ENCODE peak calls at places on chromosome 1, in ten cellular contexts. Y is islet precursor cell; J is neural crest cell; S is activated effector memory CD4-positive, alpha-beta T cell treated with Interleukin-2 at 50 U/mL for 16 hours; B is astrocyte of the spinal cord; N is NCI-H1417 treated with DMSO at 0.1 percent for 48 hours; R is HT1080; P is nucleus accumbens; F is Peyer's patch; L is NCI-H1092 treated with DMSO at 0.1 percent for 48 hours. D is an unnamed sample.

GRCh38 chr1:218266356-218266755 is 18.7 kb upstream of the RRP15 start:
- DNase-seq in Y (peak; percentile 52), J (no peak), S (no peak), B (no peak), N (no peak), R (peak; percentile 71), P (no peak), F (no peak), L (no peak), D (no peak)

GRCh38 chr1:235090406-235091069 is 38.1 kb downstream of the TOMM20 start:
- DNase-seq in Y (peak; percentile 96), J (no peak), S (no peak), B (peak; percentile 54), N (no peak), R (no peak), P (no peak), F (no peak), L (no peak), D (peak; percentile 34)

GRCh38 chr1:147264158-147264768 is 21.8 kb downstream of the CHD1L start:
- DNase-seq in Y (no peak), J (no peak), S (no peak), B (peak; percentile 62), N (no peak), R (peak; percentile 73), P (no peak), F (no peak), L (no peak), D (no peak)

GRCh38 chr1:52204696-52205095 is 62.8 kb downstream of the ZFYVE9 start:
- DNase-seq in Y (no peak), J (no peak), S (no peak), B (no peak), N (no peak), R (no peak), P (no peak), F (no peak), L (no peak), D (no peak)

GRCh38 chr1:119648620-119649004 is 546 bp upstream of the ZNF697 start:
- DNase-seq in Y (no peak), J (no peak), S (no peak), B (no peak), N (no peak), R (no peak), P (no peak), F (no peak), L (no peak), D (no peak)

GRCh38 chr1:112172294-112172882 is 182.9 kb upstream of the KCND3 start:
- DNase-seq in Y (peak; percentile 66), J (peak; percentile 62), S (no peak), B (peak; percentile 20), N (no peak), R (peak; percentile 31), P (no peak), F (no peak), L (no peak), D (peak; percentile 73)

GRCh38 chr1:218353656-218354055 is 8.5 kb downstream of the TGFB2 start:
- DNase-seq in Y (no peak), J (no peak), S (no peak), B (no peak), N (no peak), R (no peak), P (no peak), F (no peak), L (no peak), D (no peak)

GRCh38 chr1:203179328-203180009 is 3.8 kb upstream of the MYBPH start:
- DNase-seq in Y (no peak), J (no peak), S (no peak), B (no peak), N (no peak), R (no peak), P (no peak), F (no peak), L (peak; percentile 57), D (no peak)

GRCh38 chr1:34736711-34737110 is 18.1 kb upstream of the GJB5 start:
- DNase-seq in Y (no peak), J (no peak), S (no peak), B (no peak), N (no peak), R (no peak), P (no peak), F (no peak), L (peak; percentile 56), D (no peak)

GRCh38 chr1:96365076-96365475 is 356.5 kb upstream of the PTBP2 start:
- DNase-seq in Y (no peak), J (no peak), S (no peak), B (peak; percentile 88), N (no peak), R (no peak), P (no peak), F (no peak), L (no peak), D (no peak)

GRCh38 chr1:176696689-176697088 is 233.7 kb downstream of the PAPPA2 start:
- DNase-seq in Y (no peak), J (no peak), S (no peak), B (no peak), N (no peak), R (no peak), P (no peak), F (no peak), L (no peak), D (no peak)